ENCODE peak calls at places on chromosomes 7 and 10, in eight cellular contexts. L is left lung, K is AG04450, S is mucosa of descending colon, J is cardiac muscle cell, R is thoracic aorta, D is stomach, T is breast epithelium. C is an unnamed sample.
A peak's percentile ranks its signal among the peaks of the same experiment; 100 is the strongest.

GRCh38 chr10:43398939-43399871 is 9.8 kb downstream of the HNRNPF start:
- DNase-seq in K (no peak), S (no peak), R (no peak), T (no peak), L (no peak), D (no peak), J (peak; percentile 43), C (no peak)

GRCh38 chr7:112596260-112596659 is 115.5 kb downstream of the LSMEM1 start:
- DNase-seq in K (no peak), T (no peak), J (peak; percentile 79), L (no peak), D (no peak), R (no peak), S (no peak), C (no peak)

GRCh38 chr10:32985341-32985764 is 27.3 kb upstream of the ITGB1 start:
- DNase-seq in S (no peak), R (no peak), L (no peak), J (no peak), T (no peak), D (no peak), K (no peak), C (no peak)

GRCh38 chr7:70259497-70259896 is 661.2 kb downstream of the AUTS2 start:
- DNase-seq in T (no peak), R (peak; percentile 22), K (no peak), L (no peak), J (peak; percentile 10), S (no peak), D (no peak), C (no peak)

GRCh38 chr10:127279334-127279774 is 83.0 kb upstream of the INSYN2A start:
- DNase-seq in L (no peak), K (no peak), D (no peak), S (no peak), J (no peak), R (no peak), T (no peak), C (no peak)

GRCh38 chr10:88091490-88092061 is 228.2 kb downstream of the PTEN start:
- DNase-seq in K (no peak), J (no peak), T (no peak), L (no peak), R (no peak), S (peak; percentile 61), D (peak; percentile 38), C (no peak)

GRCh38 chr10:60149003-60149402 is 240.7 kb downstream of the ANK3 start:
- DNase-seq in T (no peak), R (no peak), J (no peak), L (no peak), K (no peak), D (no peak), S (no peak), C (no peak)

GRCh38 chr7:94039368-94040065 is 35.4 kb upstream of the BET1 start:
- DNase-seq in J (no peak), S (no peak), K (no peak), L (peak; percentile 34), T (no peak), R (no peak), D (no peak), C (no peak)

GRCh38 chr7:72504057-72504456 is 91.9 kb upstream of the CALN1 start:
- DNase-seq in R (no peak), S (no peak), T (no peak), L (no peak), K (no peak), J (peak; percentile 7), D (no peak), C (no peak)

GRCh38 chr7:157439761-157440160 is 103.0 kb downstream of the DNAJB6 start:
- DNase-seq in S (no peak), T (peak; percentile 12), D (no peak), L (peak; percentile 11), K (no peak), J (no peak), R (no peak), C (no peak)

GRCh38 chr7:124171068-124171467 is 138.2 kb upstream of the TMEM229A start:
- DNase-seq in S (no peak), T (no peak), K (peak; percentile 37), D (no peak), J (peak; percentile 14), R (no peak), L (no peak), C (no peak)
- TF ChIP-seq CTCF in S (no peak), T (no peak), K (peak; percentile 77), D (no peak), J (peak; percentile 21), R (no peak), L (peak; percentile 17), C (peak; percentile 58)

GRCh38 chr10:37520488-37520887 is 336.9 kb downstream of the ZNF248 start:
- DNase-seq in K (no peak), T (no peak), R (no peak), J (no peak), D (no peak), S (no peak), L (no peak), C (no peak)
- H3K9me3 ChIP-seq in K (peaks cover 21% of the 10 kb centered on the region), T (no peaks in the 10 kb centered on the region), R (no peaks in the 10 kb centered on the region), J (no peaks in the 10 kb centered on the region), D (no peaks in the 10 kb centered on the region), S (peaks cover 26% of the 10 kb centered on the region), L (no peaks in the 10 kb centered on the region), C (no peaks in the 10 kb centered on the region)

GRCh38 chr7:135602304-135602703 is 44.6 kb downstream of the NUP205 start:
- DNase-seq in J (peak; percentile 71), T (no peak), R (no peak), S (no peak), L (no peak), K (no peak), D (no peak), C (no peak)

GRCh38 chr7:135597926-135598305 is 40.2 kb downstream of the NUP205 start:
- DNase-seq in T (no peak), K (no peak), S (no peak), D (no peak), L (no peak), R (no peak), J (peak; percentile 15), C (no peak)

GRCh38 chr7:135601182-135601581 is 43.5 kb downstream of the NUP205 start:
- DNase-seq in R (no peak), S (no peak), D (no peak), T (no peak), L (no peak), K (no peak), J (peak; percentile 15), C (no peak)

GRCh38 chr7:135599471-135599870 is 41.8 kb downstream of the NUP205 start:
- DNase-seq in S (no peak), R (no peak), T (no peak), K (no peak), D (no peak), J (no peak), L (no peak), C (no peak)

DNA sequence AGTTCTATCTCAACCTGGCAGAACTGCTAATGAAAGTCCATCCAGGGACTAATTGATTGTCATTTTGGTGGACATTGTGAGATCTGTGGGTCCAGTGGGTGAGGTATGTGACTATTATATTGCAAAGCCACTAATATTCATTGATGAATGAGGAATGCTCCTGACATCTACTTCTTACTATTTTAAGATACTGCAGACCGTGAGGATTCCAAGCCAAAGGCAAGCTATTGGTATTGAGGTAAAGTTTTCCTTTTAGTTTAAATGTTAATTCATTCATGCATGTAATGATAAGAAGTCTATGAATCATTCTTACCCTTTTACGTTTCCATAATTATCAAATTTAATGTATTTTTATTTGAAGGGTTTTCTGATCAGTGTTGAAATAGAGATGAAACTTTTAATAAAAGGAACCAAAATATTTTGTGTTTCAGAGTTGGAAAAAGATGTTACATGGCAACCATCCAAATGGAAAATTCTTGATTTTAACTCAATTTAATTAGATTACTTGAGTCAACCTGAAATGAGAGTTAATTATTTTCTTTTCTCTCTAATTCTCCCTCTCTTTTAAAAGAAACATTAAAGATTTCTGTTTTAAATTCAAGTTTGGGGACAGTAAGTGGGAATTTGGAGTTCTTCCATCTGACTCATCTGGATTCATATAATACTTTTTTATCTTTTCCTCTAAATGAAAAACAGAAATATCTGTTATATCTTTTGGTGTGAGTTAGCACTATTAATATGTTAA is 39.6 kb downstream of the NUP205 start:
- DNase-seq in T (no peak), K (no peak), R (no peak), S (no peak), L (no peak), J (peak; percentile 26), D (no peak), C (no peak)
- TF ChIP-seq CTCF in T (no peak), K (no peak), R (no peak), S (no peak), L (no peak), J (no peak), D (no peak), C (no peak)

DNA sequence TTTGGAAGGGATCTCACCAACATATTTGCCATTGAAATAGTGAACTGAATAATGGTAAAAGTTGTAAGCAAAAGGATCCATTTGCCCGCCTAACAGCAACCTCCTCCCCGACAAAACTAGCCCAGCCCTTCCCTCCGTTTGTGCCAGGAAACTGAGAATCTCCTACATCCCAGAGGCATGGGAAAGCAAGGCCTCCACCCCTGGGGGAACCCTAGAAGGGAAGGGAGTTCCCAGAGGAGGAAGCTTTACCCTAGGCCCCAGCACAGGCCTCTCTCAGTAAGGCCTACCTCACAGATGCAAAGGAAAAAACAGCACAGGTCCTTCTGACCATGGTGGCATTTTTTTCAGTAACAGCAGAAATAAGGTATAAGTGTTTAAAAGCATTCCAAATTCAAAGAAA is 229.7 kb downstream of the ELMO1 start:
- DNase-seq in J (no peak), K (no peak), S (no peak), L (no peak), R (no peak), D (no peak), T (no peak), C (no peak)
- H3K9me3 ChIP-seq in J (no peaks in the 10 kb centered on the region), K (no peaks in the 10 kb centered on the region), S (no peaks in the 10 kb centered on the region), L (no peaks in the 10 kb centered on the region), R (no peaks in the 10 kb centered on the region), D (no peaks in the 10 kb centered on the region), T (no peaks in the 10 kb centered on the region), C (no peaks in the 10 kb centered on the region)

GRCh38 chr10:84743483-84743882 is 415.1 kb downstream of the CCSER2 start:
- DNase-seq in T (no peak), L (no peak), D (no peak), S (no peak), K (no peak), J (no peak), R (no peak), C (no peak)

DNA sequence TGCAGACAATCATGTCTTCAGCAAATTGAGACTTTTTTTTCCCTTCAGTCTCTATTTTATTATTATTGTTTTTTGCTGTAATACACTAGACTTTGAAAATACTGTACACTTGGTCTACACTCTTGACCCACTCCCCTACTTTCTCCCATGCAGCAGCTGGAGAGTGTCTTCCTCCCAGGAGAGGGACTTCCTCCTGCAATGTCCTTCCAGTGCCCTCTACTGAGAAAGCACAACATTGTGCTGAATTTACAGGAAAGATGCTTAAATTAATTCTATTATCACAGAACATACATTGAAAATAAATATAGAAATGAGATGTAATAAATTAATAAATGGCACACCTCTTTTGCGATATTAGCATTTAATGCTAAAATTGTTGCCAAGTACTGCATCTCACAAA is 411.3 kb downstream of the CCSER2 start:
- DNase-seq in S (no peak), K (no peak), L (no peak), R (no peak), T (no peak), J (no peak), D (no peak), C (no peak)
- TF ChIP-seq CTCF in S (no peak), K (no peak), L (no peak), R (no peak), T (no peak), J (no peak), D (no peak), C (no peak)